ENCODE peak calls at places on chromosomes 5 and 9, in eight cellular contexts. R is A549; J is Calu3; C is CD4-positive, alpha-beta T cell; H is HCT116; U is BJ; Y is HFFc6; T is AG04450. P is an unnamed sample.

GRCh38 chr9:124190761-124191160 is 67.0 kb upstream of the NEK6 start:
- DNase-seq in Y (no peak), T (no peak), R (no peak), J (no peak), U (no peak), H (no peak), C (no peak), P (no peak)

GRCh38 chr5:170293273-170293672 is 4.3 kb downstream of the LCP2 start:
- DNase-seq in H (no peak), U (no peak), T (no peak), R (no peak), C (peak), J (no peak), Y (no peak), P (no peak)

GRCh38 chr5:30846171-30846570 is 347.3 kb upstream of the CDH6 start:
- DNase-seq in R (no peak), Y (no peak), T (no peak), J (no peak), H (no peak), U (no peak), C (no peak), P (no peak)

GRCh38 chr5:151427258-151427657 is 20.1 kb upstream of the SLC36A1 start:
- DNase-seq in U (no peak), R (no peak), C (no peak), Y (no peak), J (no peak), H (no peak), T (no peak), P (no peak)

GRCh38 chr9:37899041-37899440 is 4.9 kb downstream of the SLC25A51 start:
- DNase-seq in T (no peak), R (no peak), J (no peak), U (no peak), H (no peak), C (no peak), Y (peak), P (no peak)

GRCh38 chr5:58264276-58264675 is 195.6 kb downstream of the PLK2 start:
- DNase-seq in J (no peak), C (no peak), T (no peak), R (no peak), Y (no peak), U (no peak), H (no peak), P (no peak)

GRCh38 chr9:125551781-125552180 is 155.2 kb downstream of the MAPKAP1 start:
- DNase-seq in T (no peak), J (no peak), H (no peak), C (no peak), U (no peak), R (no peak), Y (no peak), P (no peak)

GRCh38 chr5:61089351-61089750 is 72.9 kb downstream of the SMIM15 start:
- DNase-seq in C (no peak), T (no peak), J (no peak), U (no peak), R (no peak), Y (no peak), H (no peak), P (no peak)

GRCh38 chr5:56415356-56415765 is 182.2 kb upstream of the ANKRD55 start:
- DNase-seq in J (peak), Y (peak), U (peak), R (no peak), C (no peak), H (no peak), T (peak), P (peak)

GRCh38 chr5:115806986-115807653 is 9.3 kb downstream of the CDO1 start:
- DNase-seq in Y (no peak), R (no peak), J (no peak), C (no peak), H (no peak), U (no peak), T (no peak), P (no peak)

GRCh38 chr9:37969130-37969529 is 65.2 kb upstream of the SLC25A51 start:
- DNase-seq in H (no peak), Y (peak), C (no peak), J (peak), U (no peak), R (peak), T (no peak), P (no peak)

GRCh38 chr9:121909111-121909510 is 184.0 kb downstream of the TTLL11 start:
- DNase-seq in C (no peak), T (no peak), J (no peak), R (no peak), H (no peak), Y (no peak), U (no peak), P (no peak)

GRCh38 chr5:141172381-141173204 is at the start of gene PCDHB7:
- DNase-seq in C (no peak), J (no peak), R (peak), Y (peak), T (no peak), H (peak), U (no peak), P (no peak)
- TF ChIP-seq CTCF in C (peak), J (peak), R (no peak), Y (peak), T (peak), H (peak), U (peak), P (peak)

DNA sequence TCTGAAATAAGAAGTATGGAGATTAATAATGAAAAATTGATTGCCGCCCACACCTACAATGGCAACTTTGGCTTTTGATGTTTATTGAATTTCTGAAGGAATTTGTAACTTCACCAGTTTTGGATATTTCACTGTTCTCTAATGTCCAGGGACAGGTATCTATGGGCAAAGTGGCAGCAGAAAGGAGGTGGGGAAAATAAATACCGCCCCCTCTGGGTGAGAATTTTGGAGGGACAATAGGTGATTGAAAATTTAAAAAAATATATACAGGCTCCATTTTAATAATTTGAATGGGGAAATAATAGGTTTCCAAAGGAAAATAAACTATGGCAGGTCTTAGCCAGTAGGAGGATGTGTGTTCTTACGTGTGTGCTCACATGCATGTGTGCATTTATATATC is 1.3 kb downstream of the SCGB3A2 start:
- DNase-seq in J (no peak), R (no peak), Y (no peak), C (no peak), H (no peak), U (no peak), T (no peak), P (no peak)
- TF ChIP-seq CTCF in J (no peak), R (no peak), Y (no peak), C (no peak), H (no peak), U (no peak), T (no peak), P (no peak)

GRCh38 chr5:139817362-139817761 is 21.8 kb downstream of the PSD2 start:
- DNase-seq in J (no peak), C (no peak), H (no peak), Y (no peak), R (no peak), U (no peak), T (no peak), P (no peak)
- TF ChIP-seq CTCF in J (no peak), C (no peak), H (no peak), Y (no peak), R (no peak), U (no peak), T (no peak), P (no peak)

GRCh38 chr9:108072740-108073139 is 583.2 kb upstream of the KLF4 start:
- DNase-seq in Y (no peak), H (no peak), T (no peak), J (no peak), C (no peak), R (no peak), U (no peak), P (no peak)
- TF ChIP-seq CTCF in Y (no peak), H (no peak), T (no peak), J (no peak), C (no peak), R (no peak), U (no peak), P (no peak)

DNA sequence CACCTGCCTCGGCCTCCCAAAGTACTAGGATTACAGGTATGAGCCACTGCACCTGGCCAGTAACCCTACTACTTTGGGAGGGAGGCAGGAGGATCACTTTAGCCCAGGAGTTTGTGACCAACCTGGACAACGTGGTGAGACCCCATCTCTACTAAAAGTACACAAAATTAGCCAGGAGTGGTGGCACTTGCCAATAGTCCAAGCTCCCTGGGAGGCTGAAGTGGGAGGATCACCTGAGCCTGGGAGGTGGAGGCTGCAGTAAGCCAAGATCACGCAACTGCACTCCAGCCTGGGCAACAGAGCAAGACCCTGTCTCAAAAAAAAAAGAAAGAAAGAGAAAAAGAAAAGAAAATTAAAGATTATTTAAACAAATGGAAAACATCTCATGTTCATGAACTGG is 10.3 kb downstream of the GDF9 start:
- DNase-seq in U (no peak), T (no peak), R (no peak), H (no peak), J (no peak), C (no peak), Y (no peak), P (no peak)
- TF ChIP-seq CTCF in U (no peak), T (no peak), R (no peak), H (no peak), J (no peak), C (no peak), Y (no peak), P (no peak)

GRCh38 chr5:97726106-97726505 is 543.1 kb upstream of the RIOK2 start:
- DNase-seq in R (no peak), Y (peak), U (no peak), H (no peak), T (no peak), C (no peak), J (no peak), P (no peak)
- TF ChIP-seq CTCF in R (no peak), Y (peak), U (no peak), H (peak), T (peak), C (no peak), J (no peak), P (no peak)

GRCh38 chr5:142324871-142325676 is at the start of gene SPRY4:
- DNase-seq in Y (peak), R (peak), U (peak), C (peak), J (peak), T (peak), H (peak), P (peak)
- TF ChIP-seq CTCF in Y (peak), R (peak), U (peak), C (no peak), J (no peak), T (no peak), H (no peak), P (no peak)